ENCODE peak calls at places on chromosomes 6 and 20, in ten cellular contexts. One of them, this sample, is unnamed.

GRCh38 chr6:31446481-31446880 is 43.1 kb downstream of the MICA start:
- DNase-seq in mucosa of descending colon: no peak
- DNase-seq in tibial artery: no peak
- DNase-seq in left lung: no peak
- DNase-seq in cardiac muscle cell: no peak
- DNase-seq in uterus: no peak
- DNase-seq in pancreas: no peak
- DNase-seq in ovary: no peak
- DNase-seq in heart right ventricle: no peak
- DNase-seq in sigmoid colon: no peak
- DNase-seq in this sample: no peak

GRCh38 chr6:12113190-12113578 is 101.1 kb downstream of the HIVEP1 start:
- DNase-seq in mucosa of descending colon: no peak
- DNase-seq in tibial artery: no peak
- DNase-seq in left lung: no peak
- DNase-seq in cardiac muscle cell: no peak
- DNase-seq in uterus: no peak
- DNase-seq in pancreas: no peak
- DNase-seq in ovary: no peak
- DNase-seq in heart right ventricle: no peak
- DNase-seq in sigmoid colon: no peak
- DNase-seq in this sample: no peak

GRCh38 chr20:37095108-37095608 is 639 bp downstream of the RBL1 start:
- DNase-seq in mucosa of descending colon: peak; percentile 46
- DNase-seq in tibial artery: no peak
- DNase-seq in left lung: no peak
- DNase-seq in cardiac muscle cell: no peak
- DNase-seq in uterus: no peak
- DNase-seq in pancreas: no peak
- DNase-seq in ovary: no peak
- DNase-seq in heart right ventricle: no peak
- DNase-seq in sigmoid colon: no peak
- DNase-seq in this sample: no peak

GRCh38 chr6:1321715-1322114 is 9.8 kb downstream of the FOXQ1 start:
- DNase-seq in mucosa of descending colon: no peak
- DNase-seq in tibial artery: no peak
- DNase-seq in left lung: no peak
- DNase-seq in cardiac muscle cell: no peak
- DNase-seq in uterus: no peak
- DNase-seq in pancreas: no peak
- DNase-seq in ovary: no peak
- DNase-seq in heart right ventricle: no peak
- DNase-seq in sigmoid colon: no peak
- DNase-seq in this sample: no peak

GRCh38 chr20:43363506-43363905 is 94.2 kb upstream of the SRSF6 start:
- DNase-seq in mucosa of descending colon: no peak
- DNase-seq in tibial artery: no peak
- DNase-seq in left lung: no peak
- DNase-seq in cardiac muscle cell: no peak
- DNase-seq in uterus: no peak
- DNase-seq in pancreas: no peak
- DNase-seq in ovary: no peak
- DNase-seq in heart right ventricle: no peak
- DNase-seq in sigmoid colon: no peak
- DNase-seq in this sample: no peak

GRCh38 chr20:61951695-61952533 is 113.8 kb downstream of the TAF4 start:
- DNase-seq in mucosa of descending colon: peak; percentile 17
- DNase-seq in tibial artery: peak; percentile 35
- DNase-seq in left lung: peak; percentile 28
- DNase-seq in cardiac muscle cell: peak; percentile 91
- DNase-seq in uterus: no peak
- DNase-seq in pancreas: no peak
- DNase-seq in ovary: peak; percentile 55
- DNase-seq in heart right ventricle: no peak
- DNase-seq in sigmoid colon: peak; percentile 46
- DNase-seq in this sample: no peak

GRCh38 chr6:141539617-141540016 is 593.1 kb upstream of the GJE1 start:
- DNase-seq in mucosa of descending colon: no peak
- DNase-seq in tibial artery: no peak
- DNase-seq in left lung: no peak
- DNase-seq in cardiac muscle cell: no peak
- DNase-seq in uterus: no peak
- DNase-seq in pancreas: no peak
- DNase-seq in ovary: no peak
- DNase-seq in heart right ventricle: no peak
- DNase-seq in sigmoid colon: no peak
- DNase-seq in this sample: no peak

GRCh38 chr6:90846824-90847223 is 260.0 kb upstream of the MAP3K7 start:
- DNase-seq in mucosa of descending colon: no peak
- DNase-seq in tibial artery: no peak
- DNase-seq in left lung: no peak
- DNase-seq in cardiac muscle cell: no peak
- DNase-seq in uterus: no peak
- DNase-seq in pancreas: no peak
- DNase-seq in ovary: no peak
- DNase-seq in heart right ventricle: no peak
- DNase-seq in sigmoid colon: no peak
- DNase-seq in this sample: no peak

GRCh38 chr6:129460151-129460550 is 249.8 kb downstream of the ARHGAP18 start:
- DNase-seq in mucosa of descending colon: no peak
- DNase-seq in tibial artery: no peak
- DNase-seq in left lung: no peak
- DNase-seq in cardiac muscle cell: no peak
- DNase-seq in uterus: no peak
- DNase-seq in pancreas: no peak
- DNase-seq in ovary: no peak
- DNase-seq in heart right ventricle: no peak
- DNase-seq in sigmoid colon: no peak
- DNase-seq in this sample: no peak

GRCh38 chr6:19417713-19418112 is 419.5 kb upstream of the ID4 start:
- DNase-seq in mucosa of descending colon: no peak
- DNase-seq in tibial artery: no peak
- DNase-seq in left lung: no peak
- DNase-seq in cardiac muscle cell: no peak
- DNase-seq in uterus: no peak
- DNase-seq in pancreas: no peak
- DNase-seq in ovary: no peak
- DNase-seq in heart right ventricle: no peak
- DNase-seq in sigmoid colon: no peak
- DNase-seq in this sample: no peak

GRCh38 chr6:39496951-39497350 is 174.4 kb upstream of the KCNK16 start:
- DNase-seq in mucosa of descending colon: peak; percentile 28
- DNase-seq in tibial artery: peak; percentile 85
- DNase-seq in left lung: peak; percentile 41
- DNase-seq in cardiac muscle cell: no peak
- DNase-seq in uterus: peak; percentile 54
- DNase-seq in pancreas: no peak
- DNase-seq in ovary: peak; percentile 74
- DNase-seq in heart right ventricle: peak; percentile 55
- DNase-seq in sigmoid colon: peak; percentile 86
- DNase-seq in this sample: peak; percentile 10

GRCh38 chr6:122789862-122790739 is 1.0 kb downstream of the SMPDL3A start:
- DNase-seq in mucosa of descending colon: no peak
- DNase-seq in tibial artery: no peak
- DNase-seq in left lung: peak; percentile 49
- DNase-seq in cardiac muscle cell: peak; percentile 78
- DNase-seq in uterus: peak; percentile 33
- DNase-seq in pancreas: peak; percentile 44
- DNase-seq in ovary: no peak
- DNase-seq in heart right ventricle: no peak
- DNase-seq in sigmoid colon: no peak
- DNase-seq in this sample: peak; percentile 36

GRCh38 chr6:12014027-12014872 is 2.1 kb downstream of the HIVEP1 start:
- DNase-seq in mucosa of descending colon: no peak
- DNase-seq in tibial artery: no peak
- DNase-seq in left lung: no peak
- DNase-seq in cardiac muscle cell: no peak
- DNase-seq in uterus: no peak
- DNase-seq in pancreas: no peak
- DNase-seq in ovary: no peak
- DNase-seq in heart right ventricle: no peak
- DNase-seq in sigmoid colon: no peak
- DNase-seq in this sample: no peak

GRCh38 chr6:144624246-144624645 is 339.1 kb downstream of the UTRN start:
- DNase-seq in mucosa of descending colon: no peak
- DNase-seq in tibial artery: no peak
- DNase-seq in left lung: no peak
- DNase-seq in cardiac muscle cell: no peak
- DNase-seq in uterus: no peak
- DNase-seq in pancreas: no peak
- DNase-seq in ovary: no peak
- DNase-seq in heart right ventricle: no peak
- DNase-seq in sigmoid colon: no peak
- DNase-seq in this sample: no peak
- H3K36me3 ChIP-seq in mucosa of descending colon: no peaks in the 10 kb centered on the region
- H3K36me3 ChIP-seq in tibial artery: no peaks in the 10 kb centered on the region
- H3K36me3 ChIP-seq in left lung: no peaks in the 10 kb centered on the region
- H3K36me3 ChIP-seq in cardiac muscle cell: no peaks in the 10 kb centered on the region
- H3K36me3 ChIP-seq in uterus: no peaks in the 10 kb centered on the region
- H3K36me3 ChIP-seq in pancreas: no peaks in the 10 kb centered on the region
- H3K36me3 ChIP-seq in ovary: no peaks in the 10 kb centered on the region
- H3K36me3 ChIP-seq in heart right ventricle: no peaks in the 10 kb centered on the region
- H3K36me3 ChIP-seq in sigmoid colon: no peaks in the 10 kb centered on the region
- H3K36me3 ChIP-seq in this sample: no peaks in the 10 kb centered on the region

DNA sequence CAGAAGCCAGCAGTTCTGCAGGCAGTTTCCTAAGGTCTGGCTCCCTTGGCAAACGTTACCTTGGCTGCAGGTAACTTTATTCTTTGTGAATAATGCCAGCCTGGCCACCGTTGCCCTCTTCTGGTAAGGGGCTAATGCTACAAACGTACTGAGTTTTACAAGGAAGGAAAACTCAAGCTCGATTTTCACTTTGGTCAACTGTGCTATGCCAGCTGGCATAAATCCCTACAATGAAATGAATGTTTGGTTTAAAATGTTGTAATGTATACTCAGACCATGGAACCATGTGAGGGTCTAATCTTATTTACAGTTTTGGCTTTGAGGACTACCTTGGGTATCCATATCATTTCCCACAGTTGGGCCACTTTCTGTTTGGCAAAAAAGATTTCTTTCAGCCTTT is 101.4 kb downstream of the SLX4IP start:
- DNase-seq in mucosa of descending colon: no peak
- DNase-seq in tibial artery: no peak
- DNase-seq in left lung: no peak
- DNase-seq in cardiac muscle cell: no peak
- DNase-seq in uterus: no peak
- DNase-seq in pancreas: peak; percentile 66
- DNase-seq in ovary: no peak
- DNase-seq in heart right ventricle: no peak
- DNase-seq in sigmoid colon: no peak
- DNase-seq in this sample: peak; percentile 79
- TF ChIP-seq CTCF in mucosa of descending colon: no peak
- TF ChIP-seq CTCF in tibial artery: peak; percentile 9
- TF ChIP-seq CTCF in left lung: no peak
- TF ChIP-seq CTCF in cardiac muscle cell: peak; percentile 51
- TF ChIP-seq CTCF in uterus: peak; percentile 38
- TF ChIP-seq CTCF in pancreas: no peak
- TF ChIP-seq CTCF in ovary: no peak
- TF ChIP-seq CTCF in heart right ventricle: peak; percentile 14
- TF ChIP-seq CTCF in sigmoid colon: no peak
- TF ChIP-seq CTCF in this sample: peak; percentile 57

GRCh38 chr6:33695451-33695855 is 16.0 kb downstream of the UQCC2 start:
- DNase-seq in mucosa of descending colon: no peak
- DNase-seq in tibial artery: no peak
- DNase-seq in left lung: no peak
- DNase-seq in cardiac muscle cell: no peak
- DNase-seq in uterus: no peak
- DNase-seq in pancreas: no peak
- DNase-seq in ovary: no peak
- DNase-seq in heart right ventricle: no peak
- DNase-seq in sigmoid colon: no peak
- DNase-seq in this sample: no peak
- H3K36me3 ChIP-seq in mucosa of descending colon: peaks cover 7% of the 10 kb centered on the region
- H3K36me3 ChIP-seq in tibial artery: peaks cover 6% of the 10 kb centered on the region
- H3K36me3 ChIP-seq in left lung: no peaks in the 10 kb centered on the region
- H3K36me3 ChIP-seq in cardiac muscle cell: no peaks in the 10 kb centered on the region
- H3K36me3 ChIP-seq in uterus: no peaks in the 10 kb centered on the region
- H3K36me3 ChIP-seq in pancreas: peaks cover 30% of the 10 kb centered on the region
- H3K36me3 ChIP-seq in ovary: no peaks in the 10 kb centered on the region
- H3K36me3 ChIP-seq in heart right ventricle: peaks cover 4% of the 10 kb centered on the region
- H3K36me3 ChIP-seq in sigmoid colon: no peaks in the 10 kb centered on the region
- H3K36me3 ChIP-seq in this sample: no peaks in the 10 kb centered on the region

GRCh38 chr6:4953440-4953839 is 50.4 kb downstream of the RPP40 start:
- DNase-seq in mucosa of descending colon: no peak
- DNase-seq in tibial artery: no peak
- DNase-seq in left lung: no peak
- DNase-seq in cardiac muscle cell: no peak
- DNase-seq in uterus: no peak
- DNase-seq in pancreas: no peak
- DNase-seq in ovary: no peak
- DNase-seq in heart right ventricle: no peak
- DNase-seq in sigmoid colon: no peak
- DNase-seq in this sample: no peak

GRCh38 chr6:4956625-4957024 is 47.2 kb downstream of the RPP40 start:
- DNase-seq in mucosa of descending colon: no peak
- DNase-seq in tibial artery: no peak
- DNase-seq in left lung: no peak
- DNase-seq in cardiac muscle cell: no peak
- DNase-seq in uterus: no peak
- DNase-seq in pancreas: no peak
- DNase-seq in ovary: no peak
- DNase-seq in heart right ventricle: no peak
- DNase-seq in sigmoid colon: no peak
- DNase-seq in this sample: no peak

GRCh38 chr6:4958624-4959023 is 45.2 kb downstream of the RPP40 start:
- DNase-seq in mucosa of descending colon: no peak
- DNase-seq in tibial artery: no peak
- DNase-seq in left lung: no peak
- DNase-seq in cardiac muscle cell: no peak
- DNase-seq in uterus: no peak
- DNase-seq in pancreas: no peak
- DNase-seq in ovary: no peak
- DNase-seq in heart right ventricle: no peak
- DNase-seq in sigmoid colon: no peak
- DNase-seq in this sample: no peak

GRCh38 chr6:4961322-4962168 is 42.3 kb downstream of the RPP40 start:
- DNase-seq in mucosa of descending colon: no peak
- DNase-seq in tibial artery: no peak
- DNase-seq in left lung: no peak
- DNase-seq in cardiac muscle cell: no peak
- DNase-seq in uterus: no peak
- DNase-seq in pancreas: no peak
- DNase-seq in ovary: no peak
- DNase-seq in heart right ventricle: no peak
- DNase-seq in sigmoid colon: no peak
- DNase-seq in this sample: no peak

DNA sequence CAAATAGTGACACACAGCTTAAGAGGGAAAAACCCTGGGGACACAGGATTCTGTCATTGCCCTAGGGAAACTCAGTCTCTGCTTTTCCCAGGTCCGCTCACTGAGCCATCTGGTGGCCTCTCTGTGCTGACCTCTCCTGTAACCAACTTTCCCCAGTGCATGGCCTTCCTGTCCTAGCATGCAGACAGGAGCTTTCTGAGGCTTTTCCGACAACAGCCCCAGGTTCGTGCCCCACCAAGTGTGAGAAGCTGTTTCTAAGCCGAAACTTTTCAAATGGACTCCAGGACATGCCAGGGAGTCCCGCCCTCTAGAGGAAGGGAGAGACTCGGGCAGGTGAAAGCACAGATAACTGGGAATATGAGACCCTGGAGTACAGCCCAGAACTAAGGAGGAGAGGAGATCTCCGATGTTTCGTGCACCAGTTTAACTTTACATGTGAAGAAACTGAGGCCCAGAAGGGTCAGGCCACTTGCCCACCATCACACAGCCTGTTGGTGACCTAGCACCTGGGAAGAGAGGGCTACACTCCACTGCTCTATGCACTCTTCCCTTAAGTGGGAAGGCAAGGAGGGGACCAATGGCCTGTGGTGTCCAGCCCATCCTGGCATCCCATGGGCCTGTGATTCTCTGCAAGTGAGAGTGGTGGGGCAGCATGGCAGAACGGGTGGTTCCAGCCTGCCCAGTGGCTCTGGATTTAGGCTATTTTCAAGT is 46.2 kb downstream of the RPP40 start:
- DNase-seq in mucosa of descending colon: no peak
- DNase-seq in tibial artery: no peak
- DNase-seq in left lung: no peak
- DNase-seq in cardiac muscle cell: no peak
- DNase-seq in uterus: no peak
- DNase-seq in pancreas: no peak
- DNase-seq in ovary: no peak
- DNase-seq in heart right ventricle: no peak
- DNase-seq in sigmoid colon: no peak
- DNase-seq in this sample: no peak
- TF ChIP-seq CTCF in mucosa of descending colon: no peak
- TF ChIP-seq CTCF in tibial artery: peak; percentile 11
- TF ChIP-seq CTCF in left lung: no peak
- TF ChIP-seq CTCF in cardiac muscle cell: peak; percentile 24
- TF ChIP-seq CTCF in uterus: no peak
- TF ChIP-seq CTCF in pancreas: no peak
- TF ChIP-seq CTCF in ovary: no peak
- TF ChIP-seq CTCF in heart right ventricle: peak; percentile 26
- TF ChIP-seq CTCF in sigmoid colon: no peak
- TF ChIP-seq CTCF in this sample: no peak

This sample was measured in prostate gland.